ENCODE peak calls at places on chromosomes 11 and 22, in nine cellular contexts. One of them, this sample, is unnamed.

GRCh38 chr11:74896311-74896710 is 52.6 kb downstream of the XRRA1 start:
- DNase-seq in kidney: no peak
- DNase-seq in lower leg skin: no peak
- DNase-seq in astrocyte of the spinal cord: no peak
- DNase-seq in right atrium auricular region: no peak
- DNase-seq in right lobe of liver: no peak
- DNase-seq in esophagus squamous epithelium: no peak
- DNase-seq in body of pancreas: no peak
- DNase-seq in thoracic aorta: no peak
- DNase-seq in this sample: no peak

GRCh38 chr11:86802146-86802545 is 1.8 kb downstream of the PRSS23 start:
- DNase-seq in kidney: no peak
- DNase-seq in lower leg skin: no peak
- DNase-seq in astrocyte of the spinal cord: no peak
- DNase-seq in right atrium auricular region: no peak
- DNase-seq in right lobe of liver: no peak
- DNase-seq in esophagus squamous epithelium: no peak
- DNase-seq in body of pancreas: no peak
- DNase-seq in thoracic aorta: no peak
- DNase-seq in this sample: no peak

GRCh38 chr11:116231540-116231939 is 541.2 kb downstream of the BUD13 start:
- DNase-seq in kidney: no peak
- DNase-seq in lower leg skin: no peak
- DNase-seq in astrocyte of the spinal cord: no peak
- DNase-seq in right atrium auricular region: no peak
- DNase-seq in right lobe of liver: no peak
- DNase-seq in esophagus squamous epithelium: no peak
- DNase-seq in body of pancreas: no peak
- DNase-seq in thoracic aorta: no peak
- DNase-seq in this sample: no peak

GRCh38 chr22:50269573-50270301 is 443 bp downstream of the MAPK11 start:
- DNase-seq in kidney: no peak
- DNase-seq in lower leg skin: no peak
- DNase-seq in astrocyte of the spinal cord: peak
- DNase-seq in right atrium auricular region: no peak
- DNase-seq in right lobe of liver: no peak
- DNase-seq in esophagus squamous epithelium: no peak
- DNase-seq in body of pancreas: peak
- DNase-seq in thoracic aorta: no peak
- DNase-seq in this sample: no peak

GRCh38 chr22:44862981-44863860 is 110.8 kb downstream of the ARHGAP8 start:
- DNase-seq in kidney: peak
- DNase-seq in lower leg skin: no peak
- DNase-seq in astrocyte of the spinal cord: no peak
- DNase-seq in right atrium auricular region: no peak
- DNase-seq in right lobe of liver: no peak
- DNase-seq in esophagus squamous epithelium: no peak
- DNase-seq in body of pancreas: no peak
- DNase-seq in thoracic aorta: no peak
- DNase-seq in this sample: peak

GRCh38 chr11:103648670-103649400 is 387.6 kb upstream of the DDI1 start:
- DNase-seq in kidney: no peak
- DNase-seq in lower leg skin: no peak
- DNase-seq in astrocyte of the spinal cord: peak
- DNase-seq in right atrium auricular region: no peak
- DNase-seq in right lobe of liver: no peak
- DNase-seq in esophagus squamous epithelium: no peak
- DNase-seq in body of pancreas: no peak
- DNase-seq in thoracic aorta: no peak
- DNase-seq in this sample: no peak

GRCh38 chr11:10322830-10323792 is 18.2 kb downstream of the ADM start:
- DNase-seq in kidney: no peak
- DNase-seq in lower leg skin: peak
- DNase-seq in astrocyte of the spinal cord: peak
- DNase-seq in right atrium auricular region: peak
- DNase-seq in right lobe of liver: peak
- DNase-seq in esophagus squamous epithelium: no peak
- DNase-seq in body of pancreas: peak
- DNase-seq in thoracic aorta: no peak
- DNase-seq in this sample: no peak

GRCh38 chr11:123054301-123055065 is 7.5 kb downstream of the HSPA8 start:
- DNase-seq in kidney: no peak
- DNase-seq in lower leg skin: no peak
- DNase-seq in astrocyte of the spinal cord: peak
- DNase-seq in right atrium auricular region: no peak
- DNase-seq in right lobe of liver: no peak
- DNase-seq in esophagus squamous epithelium: no peak
- DNase-seq in body of pancreas: peak
- DNase-seq in thoracic aorta: no peak
- DNase-seq in this sample: no peak

GRCh38 chr11:61578819-61579218 is 2.1 kb downstream of the SYT7 start:
- DNase-seq in kidney: no peak
- DNase-seq in lower leg skin: no peak
- DNase-seq in astrocyte of the spinal cord: no peak
- DNase-seq in right atrium auricular region: no peak
- DNase-seq in right lobe of liver: no peak
- DNase-seq in esophagus squamous epithelium: no peak
- DNase-seq in body of pancreas: no peak
- DNase-seq in thoracic aorta: no peak
- DNase-seq in this sample: no peak

GRCh38 chr11:61580292-61580888 is 486 bp downstream of the SYT7 start:
- DNase-seq in kidney: no peak
- DNase-seq in lower leg skin: no peak
- DNase-seq in astrocyte of the spinal cord: no peak
- DNase-seq in right atrium auricular region: no peak
- DNase-seq in right lobe of liver: no peak
- DNase-seq in esophagus squamous epithelium: no peak
- DNase-seq in body of pancreas: peak
- DNase-seq in thoracic aorta: no peak
- DNase-seq in this sample: no peak

GRCh38 chr11:61575886-61576516 is 4.9 kb downstream of the SYT7 start:
- DNase-seq in kidney: no peak
- DNase-seq in lower leg skin: no peak
- DNase-seq in astrocyte of the spinal cord: no peak
- DNase-seq in right atrium auricular region: no peak
- DNase-seq in right lobe of liver: peak
- DNase-seq in esophagus squamous epithelium: no peak
- DNase-seq in body of pancreas: peak
- DNase-seq in thoracic aorta: no peak
- DNase-seq in this sample: no peak

GRCh38 chr11:61579398-61580291 is 1.2 kb downstream of the SYT7 start:
- DNase-seq in kidney: no peak
- DNase-seq in lower leg skin: no peak
- DNase-seq in astrocyte of the spinal cord: no peak
- DNase-seq in right atrium auricular region: no peak
- DNase-seq in right lobe of liver: no peak
- DNase-seq in esophagus squamous epithelium: no peak
- DNase-seq in body of pancreas: no peak
- DNase-seq in thoracic aorta: no peak
- DNase-seq in this sample: no peak

DNA sequence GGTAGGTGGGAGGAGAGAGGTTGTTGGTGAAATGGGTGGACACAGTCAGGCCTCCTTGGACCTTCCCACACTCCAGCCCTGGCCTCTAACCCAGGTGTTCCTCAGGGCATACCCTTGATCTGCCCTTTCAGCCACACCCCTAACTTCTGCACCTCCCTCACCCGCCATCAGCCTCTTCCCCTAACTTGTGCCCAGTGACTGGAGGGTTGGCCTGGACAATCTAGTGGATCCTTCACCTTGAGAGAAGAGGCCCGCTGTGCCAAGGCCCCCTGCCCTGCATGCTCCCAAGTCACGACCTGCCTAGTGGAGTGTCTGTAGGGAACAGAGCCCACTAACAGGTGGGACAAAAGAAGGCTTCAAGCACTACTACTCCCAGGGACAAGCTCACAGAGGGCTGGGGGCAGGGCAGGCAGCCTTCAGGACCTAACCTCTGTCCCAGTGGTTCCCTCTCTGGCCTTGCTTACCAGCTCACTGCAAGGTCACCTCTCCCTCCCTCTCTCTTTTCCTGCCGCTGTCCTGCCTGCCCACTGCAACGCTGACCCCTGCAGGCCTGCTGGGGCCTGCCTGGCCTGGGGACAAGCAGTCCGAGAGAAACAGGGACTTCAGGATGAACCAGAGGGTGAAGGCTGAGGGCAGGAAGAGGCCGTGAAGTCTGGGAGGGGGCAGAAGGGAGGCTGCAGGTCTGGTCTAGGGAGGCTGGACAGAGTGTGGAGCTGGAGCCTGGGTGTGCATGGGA is 3.3 kb downstream of the SYT7 start:
- DNase-seq in kidney: no peak
- DNase-seq in lower leg skin: no peak
- DNase-seq in astrocyte of the spinal cord: no peak
- DNase-seq in right atrium auricular region: no peak
- DNase-seq in right lobe of liver: no peak
- DNase-seq in esophagus squamous epithelium: no peak
- DNase-seq in body of pancreas: no peak
- DNase-seq in thoracic aorta: no peak
- DNase-seq in this sample: no peak
- TF ChIP-seq CTCF in kidney: peak
- TF ChIP-seq CTCF in lower leg skin: no peak
- TF ChIP-seq CTCF in astrocyte of the spinal cord: peak
- TF ChIP-seq CTCF in right atrium auricular region: peak
- TF ChIP-seq CTCF in right lobe of liver: peak
- TF ChIP-seq CTCF in esophagus squamous epithelium: no peak
- TF ChIP-seq CTCF in body of pancreas: peak
- TF ChIP-seq CTCF in thoracic aorta: no peak
- TF ChIP-seq CTCF in this sample: no peak

DNA sequence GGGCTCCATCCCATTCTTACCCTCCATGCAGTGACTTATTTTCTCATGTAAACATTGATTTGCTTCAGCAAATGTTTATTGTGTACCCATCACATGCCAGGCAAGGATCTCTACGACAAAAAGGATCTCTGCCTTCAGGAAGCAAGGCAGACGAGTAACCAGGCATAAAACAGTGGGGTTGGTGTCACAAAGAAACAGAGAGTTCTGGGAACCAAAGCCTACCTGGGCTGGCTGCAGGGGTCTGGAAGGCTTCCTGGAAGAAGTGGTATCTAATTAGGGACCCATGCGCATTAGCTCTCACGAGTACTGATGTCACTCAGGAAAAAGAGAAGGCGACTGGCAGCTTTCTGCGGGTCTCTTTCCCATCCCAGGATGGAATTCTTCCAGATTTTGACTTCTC is 44.5 kb downstream of the KIAA1671 start:
- DNase-seq in kidney: no peak
- DNase-seq in lower leg skin: no peak
- DNase-seq in astrocyte of the spinal cord: no peak
- DNase-seq in right atrium auricular region: no peak
- DNase-seq in right lobe of liver: no peak
- DNase-seq in esophagus squamous epithelium: no peak
- DNase-seq in body of pancreas: no peak
- DNase-seq in thoracic aorta: no peak
- DNase-seq in this sample: no peak
- H3K4me3 ChIP-seq in kidney: no peak
- H3K4me3 ChIP-seq in lower leg skin: no peak
- H3K4me3 ChIP-seq in astrocyte of the spinal cord: no peak
- H3K4me3 ChIP-seq in right atrium auricular region: no peak
- H3K4me3 ChIP-seq in right lobe of liver: no peak
- H3K4me3 ChIP-seq in esophagus squamous epithelium: no peak
- H3K4me3 ChIP-seq in body of pancreas: no peak
- H3K4me3 ChIP-seq in thoracic aorta: no peak
- H3K4me3 ChIP-seq in this sample: no peak

DNA sequence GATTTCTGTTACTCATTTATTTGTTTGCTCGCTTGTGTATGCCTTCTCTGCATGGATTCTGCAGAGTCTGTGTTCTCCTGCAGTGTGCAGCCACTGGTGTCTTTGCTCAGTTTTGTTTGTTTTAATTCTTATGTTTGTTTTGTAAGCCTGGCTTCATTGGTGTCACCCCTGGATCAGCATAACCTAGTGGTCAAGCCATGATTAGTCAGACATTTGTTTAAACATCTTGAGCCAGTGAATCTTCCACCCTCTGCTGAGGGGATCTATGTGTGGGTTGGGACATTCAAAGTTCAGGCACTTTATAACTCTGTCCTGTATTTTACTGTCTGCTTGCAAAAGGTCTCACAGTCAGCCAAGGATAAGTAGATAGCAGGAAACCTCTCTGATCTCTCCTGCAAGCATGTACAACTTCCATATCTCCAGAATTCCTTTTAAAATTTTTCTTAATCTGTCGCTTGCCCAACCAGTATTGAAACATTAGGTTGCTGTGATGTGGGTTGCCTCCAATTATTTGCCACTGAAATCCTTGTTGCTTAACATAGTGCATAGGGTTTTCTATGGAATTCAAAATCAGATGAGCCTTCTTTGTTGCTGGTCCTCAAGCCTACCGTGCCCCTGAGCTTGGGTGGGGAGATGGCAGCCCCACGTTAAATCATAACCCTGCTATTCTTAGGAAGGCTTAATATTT is 86.8 kb downstream of the KCNQ1OT1 start:
- DNase-seq in kidney: no peak
- DNase-seq in lower leg skin: no peak
- DNase-seq in astrocyte of the spinal cord: peak
- DNase-seq in right atrium auricular region: no peak
- DNase-seq in right lobe of liver: no peak
- DNase-seq in esophagus squamous epithelium: no peak
- DNase-seq in body of pancreas: no peak
- DNase-seq in thoracic aorta: no peak
- DNase-seq in this sample: no peak
- TF ChIP-seq CTCF in kidney: no peak
- TF ChIP-seq CTCF in lower leg skin: no peak
- TF ChIP-seq CTCF in astrocyte of the spinal cord: no peak
- TF ChIP-seq CTCF in right atrium auricular region: no peak
- TF ChIP-seq CTCF in right lobe of liver: peak
- TF ChIP-seq CTCF in esophagus squamous epithelium: no peak
- TF ChIP-seq CTCF in body of pancreas: no peak
- TF ChIP-seq CTCF in thoracic aorta: no peak
- TF ChIP-seq CTCF in this sample: no peak

DNA sequence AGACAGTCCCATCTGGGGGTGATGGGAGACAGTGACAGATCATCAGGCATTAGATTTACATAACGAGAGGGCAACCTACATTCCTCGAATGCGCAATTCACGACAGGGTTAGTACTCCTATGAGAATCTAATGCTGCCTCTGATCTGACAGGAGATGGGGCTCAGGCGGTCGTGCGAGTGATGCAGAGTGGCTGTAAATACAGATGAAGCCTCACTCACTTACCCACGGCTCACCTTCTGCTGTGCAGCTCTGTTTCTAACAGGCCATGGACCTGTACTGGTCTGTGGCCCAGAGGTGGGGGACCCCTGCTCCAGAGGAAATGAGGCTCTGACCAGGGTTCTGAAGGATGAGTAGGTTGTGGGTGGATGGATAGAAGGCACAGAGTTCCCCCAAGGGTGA is 125.6 kb downstream of the FBXO7 start:
- DNase-seq in kidney: no peak
- DNase-seq in lower leg skin: no peak
- DNase-seq in astrocyte of the spinal cord: no peak
- DNase-seq in right atrium auricular region: no peak
- DNase-seq in right lobe of liver: no peak
- DNase-seq in esophagus squamous epithelium: no peak
- DNase-seq in body of pancreas: no peak
- DNase-seq in thoracic aorta: no peak
- DNase-seq in this sample: no peak
- H3K4me3 ChIP-seq in kidney: no peak
- H3K4me3 ChIP-seq in lower leg skin: no peak
- H3K4me3 ChIP-seq in astrocyte of the spinal cord: no peak
- H3K4me3 ChIP-seq in right atrium auricular region: no peak
- H3K4me3 ChIP-seq in right lobe of liver: no peak
- H3K4me3 ChIP-seq in esophagus squamous epithelium: no peak
- H3K4me3 ChIP-seq in body of pancreas: no peak
- H3K4me3 ChIP-seq in thoracic aorta: no peak
- H3K4me3 ChIP-seq in this sample: no peak

GRCh38 chr11:17219016-17219415 is 11.2 kb upstream of the PIK3C2A start:
- DNase-seq in kidney: no peak
- DNase-seq in lower leg skin: no peak
- DNase-seq in astrocyte of the spinal cord: no peak
- DNase-seq in right atrium auricular region: no peak
- DNase-seq in right lobe of liver: no peak
- DNase-seq in esophagus squamous epithelium: no peak
- DNase-seq in body of pancreas: no peak
- DNase-seq in thoracic aorta: no peak
- DNase-seq in this sample: no peak
- TF ChIP-seq CTCF in kidney: no peak
- TF ChIP-seq CTCF in lower leg skin: no peak
- TF ChIP-seq CTCF in astrocyte of the spinal cord: no peak
- TF ChIP-seq CTCF in right atrium auricular region: no peak
- TF ChIP-seq CTCF in right lobe of liver: no peak
- TF ChIP-seq CTCF in esophagus squamous epithelium: no peak
- TF ChIP-seq CTCF in body of pancreas: no peak
- TF ChIP-seq CTCF in thoracic aorta: no peak
- TF ChIP-seq CTCF in this sample: no peak